ENCODE peak calls at places on chromosomes 13 and 19, in seven cellular contexts. G is IMR-90, A is H1, F is H9, M is trophoblast cell, J is mesenchymal stem cell, D is mesendoderm. L is an unnamed sample. For H3K4me1, the result is how much of the 10 kb centered on the place peaks cover.

GRCh38 chr19:45729774-45730388 is 815 bp downstream of the FBXO46 start:
- DNase-seq in G (no peak), A (no peak), F (no peak), M (no peak), J (peak), D (peak), L (no peak)

GRCh38 chr13:50277127-50277526 is 261.9 kb downstream of the KCNRG start:
- DNase-seq in G (no peak), A (no peak), F (no peak), M (peak), J (no peak), D (no peak), L (no peak)

GRCh38 chr13:75368167-75368566 is 113.8 kb downstream of the TBC1D4 start:
- DNase-seq in G (peak), A (no peak), F (no peak), M (no peak), J (peak), D (no peak), L (no peak)

GRCh38 chr19:50633973-50634372 is 5.7 kb downstream of the SYT3 start:
- DNase-seq in G (no peak), A (no peak), F (no peak), M (no peak), J (no peak), D (no peak), L (no peak)

GRCh38 chr13:100339411-100339935 is 249.1 kb downstream of the GGACT start:
- DNase-seq in G (no peak), A (no peak), F (no peak), M (no peak), J (no peak), D (no peak), L (no peak)

GRCh38 chr19:42140125-42140754 is 8.0 kb upstream of the POU2F2 start:
- DNase-seq in G (peak), A (peak), F (peak), M (peak), J (peak), D (peak), L (peak)

GRCh38 chr13:102869948-102870676 is 24.3 kb downstream of the ERCC5 start:
- DNase-seq in G (no peak), A (no peak), F (no peak), M (no peak), J (no peak), D (no peak), L (no peak)

GRCh38 chr19:5684694-5685430 is 4.0 kb downstream of the HSD11B1L start:
- DNase-seq in G (no peak), A (no peak), F (no peak), M (no peak), J (no peak), D (no peak), L (no peak)

GRCh38 chr13:46295531-46296464 is 84.1 kb downstream of the LRRC63 start:
- DNase-seq in G (peak), A (no peak), F (no peak), M (peak), J (peak), D (no peak), L (no peak)

GRCh38 chr13:28316129-28316528 is 177.8 kb downstream of the PAN3 start:
- DNase-seq in G (no peak), A (no peak), F (no peak), M (no peak), J (no peak), D (no peak), L (no peak)

GRCh38 chr13:113753171-113753570 is 5.9 kb upstream of the TMEM255B start:
- DNase-seq in G (no peak), A (no peak), F (no peak), M (no peak), J (no peak), D (no peak), L (no peak)

GRCh38 chr13:33009019-33009418 is 7.2 kb upstream of the KL start:
- DNase-seq in G (no peak), A (no peak), F (no peak), M (no peak), J (no peak), D (no peak), L (no peak)

GRCh38 chr19:55382013-55382412 is 2.1 kb downstream of the TMEM238 start:
- DNase-seq in G (no peak), A (no peak), F (no peak), M (no peak), J (no peak), D (no peak), L (no peak)

GRCh38 chr19:54662730-54663129 is at the start of gene LILRB4:
- DNase-seq in G (no peak), A (no peak), F (no peak), M (no peak), J (no peak), D (no peak), L (no peak)

GRCh38 chr19:13234518-13234917 is 84.3 kb downstream of the IER2 start:
- DNase-seq in G (no peak), A (peak), F (peak), M (no peak), J (peak), D (peak), L (no peak)

GRCh38 chr13:83007226-83007625 is 875.0 kb downstream of the SLITRK1 start:
- DNase-seq in G (no peak), A (no peak), F (no peak), M (no peak), J (no peak), D (no peak), L (no peak)

GRCh38 chr19:39846176-39846677 is at the start of gene FBL:
- DNase-seq in G (peak), A (peak), F (peak), M (peak), J (peak), D (peak), L (peak)

GRCh38 chr19:54434112-54434861 is 14.7 kb upstream of the LENG8 start:
- DNase-seq in G (no peak), A (no peak), F (no peak), M (no peak), J (no peak), D (no peak), L (no peak)

GRCh38 chr13:101572456-101572855 is 120.0 kb downstream of the ITGBL1 start:
- DNase-seq in G (peak), A (no peak), F (no peak), M (no peak), J (no peak), D (no peak), L (no peak)

GRCh38 chr13:74132768-74133656 is 1.2 kb downstream of the KLF12 start:
- DNase-seq in G (peak), A (no peak), F (peak), M (no peak), J (peak), D (peak), L (peak)

GRCh38 chr13:110628477-110628793 is 13.1 kb downstream of the NAXD start:
- DNase-seq in G (no peak), A (no peak), F (no peak), M (peak), J (peak), D (no peak), L (no peak)

GRCh38 chr13:108595416-108596257 is 33.8 kb upstream of the MYO16 start:
- DNase-seq in G (no peak), A (no peak), F (no peak), M (no peak), J (no peak), D (peak), L (no peak)

GRCh38 chr13:77339408-77339807 is 12.5 kb upstream of the MYCBP2 start:
- DNase-seq in G (no peak), A (no peak), F (no peak), M (no peak), J (no peak), D (no peak), L (no peak)

GRCh38 chr19:38210458-38210987 is 13.5 kb downstream of the DPF1 start:
- DNase-seq in G (peak), A (no peak), F (peak), M (no peak), J (peak), D (peak), L (peak)

GRCh38 chr19:15468675-15469512 is 4.5 kb upstream of the RASAL3 start:
- DNase-seq in G (no peak), A (no peak), F (no peak), M (no peak), J (no peak), D (no peak), L (no peak)

GRCh38 chr13:45925151-45925550 is 73.6 kb upstream of the SIAH3 start:
- DNase-seq in G (no peak), A (no peak), F (no peak), M (no peak), J (no peak), D (no peak), L (no peak)

GRCh38 chr13:113864303-113864890 is 521 bp upstream of the GAS6 start:
- DNase-seq in G (peak), A (no peak), F (no peak), M (no peak), J (peak), D (no peak), L (no peak)

GRCh38 chr19:47419037-47419783 is at the start of gene MEIS3:
- DNase-seq in G (no peak), A (no peak), F (no peak), M (no peak), J (no peak), D (peak), L (no peak)

GRCh38 chr13:31367410-31367809 is 167.6 kb downstream of the B3GLCT start:
- DNase-seq in G (no peak), A (no peak), F (no peak), M (no peak), J (no peak), D (peak), L (no peak)

DNA sequence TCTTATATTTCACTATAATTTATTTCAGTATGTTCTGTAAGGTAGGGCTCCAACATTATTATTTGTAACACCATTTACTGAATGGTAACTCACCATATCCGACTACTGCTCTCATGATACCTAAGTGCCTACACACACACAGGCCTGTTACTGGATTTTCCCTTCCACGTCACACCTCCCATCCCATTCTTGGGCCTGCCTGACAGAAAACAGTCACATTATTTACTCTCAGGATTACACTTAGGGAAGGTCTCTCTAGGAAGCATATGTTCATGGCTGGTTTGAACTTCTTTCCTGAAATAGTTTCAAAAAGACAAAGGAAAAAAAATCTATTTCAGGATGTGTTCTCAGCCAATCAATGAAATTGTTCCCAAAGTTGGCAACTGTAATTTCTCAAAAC is 102.3 kb upstream of the DOCK9 start:
- DNase-seq in G (no peak), A (no peak), F (no peak), M (peak), J (no peak), D (no peak), L (no peak)
- H3K4me1 ChIP-seq in G (under half), A (under half), F (under half), M (under half), J (under half), D (under half), L (under half)

GRCh38 chr19:35739275-35740107 is 2.8 kb downstream of the IGFLR1 start:
- DNase-seq in G (no peak), A (no peak), F (no peak), M (no peak), J (no peak), D (no peak), L (no peak)

GRCh38 chr19:35738887-35739229 is 3.4 kb downstream of the IGFLR1 start:
- DNase-seq in G (no peak), A (no peak), F (no peak), M (no peak), J (no peak), D (no peak), L (no peak)

GRCh38 chr19:35740108-35740422 is 2.2 kb downstream of the IGFLR1 start:
- DNase-seq in G (no peak), A (no peak), F (no peak), M (no peak), J (no peak), D (no peak), L (no peak)

GRCh38 chr19:35736913-35737886 is 5.1 kb downstream of the IGFLR1 start:
- DNase-seq in G (no peak), A (no peak), F (no peak), M (no peak), J (no peak), D (peak), L (no peak)

DNA sequence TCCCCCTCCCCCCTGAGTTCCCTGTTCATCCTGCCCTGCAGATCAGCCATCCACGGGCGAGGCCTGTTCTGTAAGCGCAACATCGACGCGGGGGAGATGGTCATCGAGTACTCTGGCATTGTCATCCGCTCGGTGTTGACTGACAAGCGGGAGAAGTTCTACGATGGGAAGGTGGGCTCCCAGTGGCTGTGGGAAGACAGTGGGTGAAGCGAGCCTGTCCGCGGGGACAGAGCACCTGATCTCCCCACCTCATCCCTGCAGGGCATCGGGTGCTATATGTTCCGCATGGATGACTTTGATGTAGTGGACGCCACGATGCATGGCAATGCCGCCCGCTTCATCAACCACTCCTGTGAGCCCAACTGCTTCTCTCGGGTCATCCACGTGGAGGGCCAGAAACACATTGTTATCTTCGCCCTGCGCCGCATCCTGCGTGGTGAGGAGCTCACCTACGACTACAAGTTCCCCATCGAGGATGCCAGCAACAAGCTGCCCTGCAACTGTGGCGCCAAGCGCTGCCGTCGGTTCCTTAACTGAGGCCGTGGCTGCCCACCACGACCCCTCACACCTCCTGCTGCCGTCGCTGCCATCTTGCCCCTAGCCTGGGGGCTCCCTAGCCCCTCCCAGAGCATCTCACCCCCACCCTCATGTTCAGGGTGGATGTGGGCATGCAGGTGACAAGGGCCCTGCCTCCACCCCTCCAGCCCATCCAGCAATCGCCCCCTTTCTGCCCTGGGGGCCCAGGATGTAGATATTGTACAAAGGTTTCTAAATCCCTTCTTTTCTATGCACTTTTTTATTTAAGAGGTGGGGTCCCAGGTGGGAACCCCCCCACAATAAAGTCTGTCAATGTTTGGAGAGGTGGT is 4.0 kb downstream of the IGFLR1 start:
- DNase-seq in G (no peak), A (no peak), F (no peak), M (no peak), J (no peak), D (no peak), L (no peak)
- H3K27ac ChIP-seq in G (no peak), A (no peak), F (no peak), M (no peak), J (no peak), D (no peak), L (no peak)

GRCh38 chr13:51827254-51827653 is 17.7 kb downstream of the TMEM272 start:
- DNase-seq in G (no peak), A (no peak), F (no peak), M (no peak), J (no peak), D (no peak), L (no peak)
- H2BK5ac ChIP-seq in G (no peak), A (no peak), F (no peak), M (no peak), J (no peak), D (no peak), L (no peak)

GRCh38 chr13:98541701-98542203 is 35.2 kb downstream of the STK24 start:
- DNase-seq in G (no peak), A (no peak), F (no peak), M (peak), J (no peak), D (no peak), L (no peak)
- H3K4me1 ChIP-seq in G (under half), A (under half), F (under half), M (under half), J (under half), D (under half), L (under half)

DNA sequence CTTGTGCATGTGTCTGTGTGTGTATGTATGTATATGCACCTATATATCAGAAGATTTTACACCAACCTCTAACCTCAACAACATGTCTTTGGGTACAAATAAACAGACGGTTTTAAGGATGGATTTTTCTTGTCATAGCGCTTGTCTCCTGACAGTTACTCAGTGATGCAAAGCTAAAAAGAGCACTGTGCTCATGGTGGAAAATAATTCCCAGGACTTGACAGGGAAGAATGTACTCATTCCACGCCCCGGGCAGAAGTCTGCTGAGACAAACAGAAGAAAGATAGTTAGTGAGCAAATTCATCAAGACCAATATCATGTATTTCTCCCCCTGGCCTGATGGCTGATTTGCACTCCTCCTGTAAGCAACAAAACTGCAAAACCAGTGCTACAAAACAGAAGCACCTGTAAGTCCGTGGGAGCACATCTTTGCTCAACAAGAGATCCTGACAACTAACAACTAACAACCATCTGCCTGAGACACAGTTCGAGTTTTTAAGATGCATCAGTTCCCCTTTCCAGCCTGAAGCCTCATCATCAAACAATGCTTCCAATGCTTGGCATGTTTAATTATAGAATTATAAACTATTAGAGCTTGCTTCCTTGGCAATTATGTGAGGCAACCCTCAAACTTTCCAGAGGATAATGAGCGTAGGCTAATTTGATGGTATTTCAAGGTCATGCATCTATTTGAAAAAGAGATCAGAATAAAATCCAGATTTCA is 812.7 kb upstream of the MIR17HG start:
- DNase-seq in G (no peak), A (no peak), F (no peak), M (no peak), J (no peak), D (no peak), L (no peak)
- H3K27ac ChIP-seq in G (no peak), A (no peak), F (no peak), M (no peak), J (no peak), D (no peak), L (no peak)

GRCh38 chr19:1830978-1831377 is 17.3 kb downstream of the REXO1 start:
- DNase-seq in G (no peak), A (no peak), F (no peak), M (no peak), J (no peak), D (no peak), L (no peak)

GRCh38 chr19:1833540-1833939 is 14.7 kb downstream of the REXO1 start:
- DNase-seq in G (no peak), A (no peak), F (no peak), M (no peak), J (no peak), D (no peak), L (no peak)

GRCh38 chr19:1830568-1830967 is 17.7 kb downstream of the REXO1 start:
- DNase-seq in G (no peak), A (no peak), F (no peak), M (no peak), J (no peak), D (no peak), L (no peak)

GRCh38 chr19:1829958-1830357 is 17.9 kb upstream of the ATP8B3 start:
- DNase-seq in G (no peak), A (no peak), F (no peak), M (no peak), J (no peak), D (no peak), L (no peak)

DNA sequence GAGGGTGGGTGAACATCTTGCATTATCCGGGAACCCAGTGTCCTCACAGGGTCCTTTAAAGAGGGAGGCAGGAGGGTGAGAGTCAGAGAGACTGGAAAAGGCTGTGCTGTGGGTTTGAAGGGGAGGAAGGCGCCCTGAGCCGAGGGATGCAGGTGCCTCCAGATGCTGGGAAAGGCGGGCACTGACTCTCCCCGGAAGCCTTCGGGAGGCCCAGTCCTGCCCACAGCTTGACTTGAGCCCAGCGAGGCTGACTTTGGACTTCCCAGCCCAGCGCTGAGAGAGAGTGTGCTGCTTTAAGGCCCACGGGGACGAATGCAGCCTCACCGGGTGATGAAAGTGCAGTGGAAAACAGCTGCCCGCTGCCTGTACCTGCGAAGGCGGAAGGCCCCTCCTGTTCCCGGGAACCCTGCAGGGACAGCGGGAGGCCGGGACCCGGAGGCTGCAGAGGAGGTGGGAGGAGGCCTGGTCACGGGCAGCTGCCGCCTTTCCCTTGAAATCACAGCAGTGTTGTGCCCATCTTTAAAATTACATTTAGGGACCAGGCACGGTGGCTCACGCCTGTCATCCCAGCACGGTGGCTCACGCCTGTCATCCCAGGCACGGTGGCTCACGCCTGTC is 16.1 kb downstream of the REXO1 start:
- DNase-seq in G (no peak), A (no peak), F (no peak), M (peak), J (no peak), D (no peak), L (no peak)
- H2BK5ac ChIP-seq in G (no peak), A (no peak), F (no peak), M (no peak), J (no peak), D (no peak), L (no peak)

GRCh38 chr19:29944415-29945012 is 2.5 kb downstream of the URI1 start:
- DNase-seq in G (no peak), A (no peak), F (no peak), M (no peak), J (no peak), D (no peak), L (no peak)
- H3K4me1 ChIP-seq in G (under half), A (under half), F (under half), M (under half), J (under half), D (under half), L (under half)